ENCODE peak calls at places on chromosomes 1 and 21, in seven cellular contexts. T, C, N, D, P, I and F are unnamed samples.

GRCh38 chr1:58317086-58317485 is 229.4 kb downstream of the OMA1 start:
- DNase-seq in T (no peak), C (no peak), N (no peak), D (no peak), P (no peak), I (no peak), F (no peak)

GRCh38 chr21:43338951-43339350 is 88.0 kb downstream of the SIK1 start:
- DNase-seq in T (no peak), C (no peak), N (no peak), D (no peak), P (no peak), I (no peak), F (no peak)

GRCh38 chr1:214524824-214525223 is 26.6 kb downstream of the PTPN14 start:
- DNase-seq in T (no peak), C (no peak), N (no peak), D (no peak), P (no peak), I (no peak), F (no peak)

GRCh38 chr1:201408176-201408814 is 9.2 kb upstream of the LAD1 start:
- DNase-seq in T (peak; percentile 94), C (peak; percentile 84), N (peak; percentile 63), D (no peak), P (peak; percentile 91), I (peak; percentile 82), F (peak; percentile 53)

GRCh38 chr1:207866471-207867135 is 44.3 kb downstream of the CD34 start:
- DNase-seq in T (peak; percentile 74), C (no peak), N (no peak), D (no peak), P (no peak), I (no peak), F (no peak)

GRCh38 chr1:53047737-53048344 is 14.2 kb upstream of the PODN start:
- DNase-seq in T (no peak), C (peak; percentile 82), N (peak; percentile 89), D (no peak), P (no peak), I (no peak), F (no peak)

GRCh38 chr1:211591980-211592493 is 13.1 kb upstream of the SLC30A1 start:
- DNase-seq in T (no peak), C (peak; percentile 80), N (peak; percentile 88), D (no peak), P (no peak), I (no peak), F (no peak)

GRCh38 chr1:83554174-83554573 is 444.8 kb downstream of the TTLL7 start:
- DNase-seq in T (peak; percentile 26), C (no peak), N (no peak), D (no peak), P (no peak), I (peak; percentile 10), F (no peak)

GRCh38 chr21:36792505-36792967 is 93.6 kb downstream of the SIM2 start:
- DNase-seq in T (no peak), C (no peak), N (peak; percentile 96), D (no peak), P (no peak), I (no peak), F (no peak)

GRCh38 chr1:93715529-93716126 is 34.0 kb upstream of the BCAR3 start:
- DNase-seq in T (no peak), C (no peak), N (no peak), D (no peak), P (no peak), I (no peak), F (no peak)

GRCh38 chr1:68128157-68128556 is 77.7 kb upstream of the DIRAS3 start:
- DNase-seq in T (no peak), C (peak; percentile 12), N (no peak), D (no peak), P (no peak), I (no peak), F (no peak)

GRCh38 chr1:62774006-62774405 is 9.9 kb upstream of the ATG4C start:
- DNase-seq in T (no peak), C (no peak), N (no peak), D (no peak), P (no peak), I (no peak), F (no peak)

DNA sequence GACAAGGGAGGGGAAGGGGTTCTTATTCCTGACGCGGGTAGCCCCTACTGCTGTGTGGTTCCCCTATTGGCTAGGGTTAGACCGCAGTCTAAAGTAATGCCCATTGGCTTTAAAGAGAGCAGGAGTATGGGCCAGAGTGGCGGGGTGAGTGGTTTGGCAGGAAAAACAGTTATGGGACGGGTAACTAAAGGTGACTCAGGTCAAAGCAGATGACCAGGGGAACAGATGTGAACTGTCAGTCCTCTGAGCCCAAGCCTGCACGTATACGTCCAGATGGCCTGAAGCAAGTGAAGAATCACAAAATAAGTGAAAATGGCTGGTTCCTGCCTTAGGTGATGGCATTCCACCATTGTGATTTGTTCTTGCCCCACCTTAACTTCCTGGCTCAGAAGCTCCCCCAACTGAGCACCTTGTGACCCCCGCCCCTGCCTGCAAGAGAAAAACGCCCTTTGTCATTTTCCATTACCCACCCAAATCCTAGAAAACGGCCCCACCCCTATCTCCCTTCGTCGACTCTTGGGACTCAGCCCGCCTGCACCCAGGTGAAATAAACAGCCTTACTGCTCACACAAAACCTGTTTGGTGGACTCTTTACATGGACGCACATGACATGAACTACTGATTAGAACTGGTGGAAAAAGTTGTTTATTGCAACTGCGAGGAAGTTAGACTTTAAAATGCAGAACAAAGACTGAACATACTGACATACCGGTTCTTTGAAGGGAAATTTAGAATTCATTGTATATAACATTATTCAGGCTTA is 758 bp upstream of the ATAD3B start:
- DNase-seq in T (no peak), C (no peak), N (peak; percentile 37), D (no peak), P (no peak), I (no peak), F (no peak)
- H3K4me3 ChIP-seq in T (peak overlapping the region; percentile 79), C (peak overlapping the region; percentile 77), N (peak overlapping the region; percentile 81), D (peak overlapping the region; percentile 66), P (peak overlapping the region; percentile 58), I (peak overlapping the region; percentile 79), F (peak overlapping the region; percentile 86)

DNA sequence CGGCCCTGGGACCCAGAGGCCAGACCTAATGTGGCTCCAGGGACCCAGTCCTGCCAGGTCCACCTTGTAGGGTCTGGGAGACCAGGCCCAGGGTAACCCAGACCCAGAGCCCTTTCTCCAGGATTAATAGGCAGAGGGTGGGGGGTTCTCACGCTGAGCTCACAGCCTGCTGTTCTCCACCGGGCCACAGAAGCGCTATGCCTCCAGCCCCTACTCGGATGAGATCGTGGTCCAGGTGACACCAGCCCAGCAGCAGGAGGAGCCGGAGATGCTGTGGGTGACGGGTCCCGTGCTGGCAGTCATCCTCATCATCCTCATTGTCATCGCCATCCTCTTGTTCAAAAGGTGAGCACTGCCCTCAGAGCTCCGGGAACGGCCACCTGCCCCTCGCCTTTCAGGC is 43.3 kb upstream of the KDM4A start:
- DNase-seq in T (no peak), C (no peak), N (no peak), D (no peak), P (no peak), I (no peak), F (no peak)
- H3K36me3 ChIP-seq in T (no peaks in the 10 kb centered on the region), C (peaks cover 40% of the 10 kb centered on the region), N (peaks cover 62% of the 10 kb centered on the region), D (peaks cover 30% of the 10 kb centered on the region), P (peaks cover 24% of the 10 kb centered on the region), I (no peaks in the 10 kb centered on the region), F (no peaks in the 10 kb centered on the region)

DNA sequence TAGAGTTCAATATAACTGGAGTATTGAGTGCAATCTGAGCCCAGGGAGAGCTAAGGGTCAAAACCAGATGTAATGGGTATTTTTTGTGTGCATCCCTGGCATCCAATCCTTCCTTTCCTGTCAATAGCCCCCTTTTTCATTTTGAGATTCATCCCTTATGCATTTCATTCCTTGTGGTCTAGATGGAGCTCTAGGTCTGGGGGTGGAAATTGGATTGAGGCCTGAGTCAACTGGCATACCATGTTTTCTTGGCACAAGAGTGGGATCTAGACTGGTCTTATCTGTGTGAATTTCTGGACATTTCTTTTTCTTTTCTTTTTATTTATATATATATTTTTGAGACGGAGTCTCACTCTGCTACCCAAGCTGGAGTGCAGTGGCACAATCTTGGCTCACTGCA is 67.3 kb upstream of the RAB3GAP2 start:
- DNase-seq in T (no peak), C (peak; percentile 27), N (no peak), D (no peak), P (no peak), I (no peak), F (no peak)
- TF ChIP-seq CTCF in T (no peak), C (peak; percentile 39), N (no peak), D (no peak), P (no peak), I (peak; percentile 19), F (no peak)

GRCh38 chr1:202643397-202644218 is 66.6 kb downstream of the SYT2 start:
- DNase-seq in T (peak; percentile 36), C (no peak), N (no peak), D (no peak), P (no peak), I (no peak), F (no peak)
- H3K4me3 ChIP-seq in T (peak overlapping the region; percentile 18), C (peak overlapping the region; percentile 43), N (no peak overlapping the region), D (peak overlapping the region; percentile 31), P (no peak overlapping the region), I (peak overlapping the region; percentile 37), F (no peak overlapping the region)

DNA sequence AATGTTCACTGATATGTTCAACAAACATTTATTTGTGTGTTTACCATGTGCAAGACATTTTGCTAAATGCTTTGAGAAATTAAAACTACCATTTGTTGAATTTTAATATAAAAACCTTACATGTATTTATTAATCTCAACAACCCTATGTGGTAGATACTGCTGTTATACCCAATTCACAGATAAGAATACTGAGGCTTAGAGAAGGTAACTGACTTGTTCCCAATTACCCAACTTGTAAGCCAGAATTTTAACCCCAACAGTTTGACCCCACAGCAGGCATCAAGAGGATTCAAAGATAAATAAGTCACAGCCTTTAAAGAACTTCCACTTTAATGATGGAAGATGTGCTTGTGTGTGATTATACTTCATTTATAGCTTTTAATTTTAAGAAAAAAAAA is 3.7 kb downstream of the DNAJC8 start:
- DNase-seq in T (no peak), C (no peak), N (no peak), D (no peak), P (no peak), I (no peak), F (no peak)
- H3K36me3 ChIP-seq in T (no peaks in the 10 kb centered on the region), C (peaks cover 53% of the 10 kb centered on the region), N (peaks cover 9% of the 10 kb centered on the region), D (peaks cover 13% of the 10 kb centered on the region), P (no peaks in the 10 kb centered on the region), I (no peaks in the 10 kb centered on the region), F (peaks cover 26% of the 10 kb centered on the region)

GRCh38 chr1:6185635-6186382 is 5.7 kb upstream of the CHD5 start:
- DNase-seq in T (no peak), C (peak; percentile 71), N (peak; percentile 29), D (no peak), P (peak; percentile 45), I (no peak), F (no peak)
- TF ChIP-seq CTCF in T (no peak), C (peak; percentile 76), N (peak; percentile 53), D (no peak), P (peak; percentile 10), I (peak; percentile 33), F (peak; percentile 42)

DNA sequence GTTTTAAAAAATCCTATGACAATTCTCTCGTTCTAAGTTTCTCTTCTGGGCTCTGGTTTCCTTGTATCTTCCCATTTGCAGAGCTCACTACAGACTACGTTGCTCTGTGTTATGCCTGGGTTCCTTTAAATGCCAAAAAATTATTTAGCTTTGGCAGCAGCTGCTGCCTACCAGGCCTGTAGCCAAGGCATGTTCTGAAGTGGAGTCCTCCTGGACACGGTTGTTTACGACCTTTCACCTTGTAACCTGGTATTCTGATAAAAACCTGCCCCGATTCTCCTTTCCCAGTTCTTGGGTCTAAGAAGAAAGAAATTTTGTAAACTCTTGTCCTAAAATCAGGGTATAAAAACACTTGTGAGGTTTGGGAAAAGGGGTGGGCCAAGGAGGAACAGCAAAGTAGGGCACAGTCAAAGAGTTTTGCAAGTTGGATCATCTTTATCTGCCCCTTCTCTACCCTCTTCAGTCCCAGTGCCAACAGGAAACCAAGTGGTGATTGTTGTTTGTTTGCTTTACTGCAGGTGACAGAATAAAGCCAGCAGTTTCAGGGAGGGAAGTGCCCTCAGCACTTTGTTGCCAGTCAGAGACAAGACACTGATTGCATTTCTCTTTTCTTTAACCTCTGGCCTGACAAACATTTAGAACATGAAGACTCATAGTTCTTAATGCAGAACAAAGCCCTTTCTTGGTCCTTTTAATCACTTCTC is 3.1 kb upstream of the TXNIP start:
- DNase-seq in T (no peak), C (no peak), N (no peak), D (no peak), P (no peak), I (no peak), F (no peak)
- H3K4me3 ChIP-seq in T (no peak overlapping the region), C (no peak overlapping the region), N (no peak overlapping the region), D (peak overlapping the region; percentile 23), P (peak overlapping the region; percentile 16), I (peak overlapping the region; percentile 85), F (peak overlapping the region; percentile 53)